ENCODE peak calls at places on chromosomes 1 and 21, in six cellular contexts. One of them, this sample, is unnamed.
A peak's percentile ranks its signal among the peaks of the same experiment; 100 is the strongest.

GRCh38 chr1:6004412-6005123 is 12.3 kb upstream of the NPHP4 start:
- DNase-seq in tibial artery: peak; percentile 33
- DNase-seq in brain microvascular endothelial cell: no peak
- DNase-seq in hepatocyte: no peak
- DNase-seq in SJSA1: no peak
- DNase-seq in ovary: peak; percentile 5
- DNase-seq in this sample: no peak

GRCh38 chr1:155278689-155279160 is 1.5 kb downstream of the HCN3 start:
- DNase-seq in tibial artery: no peak
- DNase-seq in brain microvascular endothelial cell: no peak
- DNase-seq in hepatocyte: no peak
- DNase-seq in SJSA1: no peak
- DNase-seq in ovary: no peak
- DNase-seq in this sample: no peak

GRCh38 chr1:233518344-233518743 is 95.6 kb upstream of the KCNK1 start:
- DNase-seq in tibial artery: no peak
- DNase-seq in brain microvascular endothelial cell: no peak
- DNase-seq in hepatocyte: peak; percentile 44
- DNase-seq in SJSA1: no peak
- DNase-seq in ovary: no peak
- DNase-seq in this sample: no peak

GRCh38 chr1:87398644-87399043 is 70.0 kb downstream of the LMO4 start:
- DNase-seq in tibial artery: no peak
- DNase-seq in brain microvascular endothelial cell: peak; percentile 7
- DNase-seq in hepatocyte: no peak
- DNase-seq in SJSA1: no peak
- DNase-seq in ovary: no peak
- DNase-seq in this sample: peak; percentile 86

GRCh38 chr21:25639922-25640670 is 1.0 kb downstream of the JAM2 start:
- DNase-seq in tibial artery: no peak
- DNase-seq in brain microvascular endothelial cell: no peak
- DNase-seq in hepatocyte: peak; percentile 22
- DNase-seq in SJSA1: no peak
- DNase-seq in ovary: peak; percentile 61
- DNase-seq in this sample: no peak

GRCh38 chr1:153567621-153568366 is 2.1 kb upstream of the S100A2 start:
- DNase-seq in tibial artery: no peak
- DNase-seq in brain microvascular endothelial cell: no peak
- DNase-seq in hepatocyte: peak; percentile 47
- DNase-seq in SJSA1: no peak
- DNase-seq in ovary: no peak
- DNase-seq in this sample: peak; percentile 65

GRCh38 chr1:15584489-15585363 is at the start of gene AGMAT:
- DNase-seq in tibial artery: no peak
- DNase-seq in brain microvascular endothelial cell: peak; percentile 17
- DNase-seq in hepatocyte: peak; percentile 79
- DNase-seq in SJSA1: peak; percentile 73
- DNase-seq in ovary: peak; percentile 66
- DNase-seq in this sample: no peak

GRCh38 chr1:103170608-103171007 is 62.3 kb upstream of the COL11A1 start:
- DNase-seq in tibial artery: no peak
- DNase-seq in brain microvascular endothelial cell: no peak
- DNase-seq in hepatocyte: no peak
- DNase-seq in SJSA1: no peak
- DNase-seq in ovary: no peak
- DNase-seq in this sample: no peak

GRCh38 chr1:238485062-238485905 is 594.6 kb upstream of the ZP4 start:
- DNase-seq in tibial artery: no peak
- DNase-seq in brain microvascular endothelial cell: peak; percentile 94
- DNase-seq in hepatocyte: peak; percentile 69
- DNase-seq in SJSA1: peak; percentile 61
- DNase-seq in ovary: no peak
- DNase-seq in this sample: peak; percentile 13

GRCh38 chr21:8990326-8991087 is 1530.9 kb upstream of the TPTE start:
- DNase-seq in tibial artery: no peak
- DNase-seq in brain microvascular endothelial cell: no peak
- DNase-seq in hepatocyte: no peak
- DNase-seq in SJSA1: no peak
- DNase-seq in ovary: no peak
- DNase-seq in this sample: peak; percentile 58

GRCh38 chr1:236534164-236534651 is 10.4 kb downstream of the LGALS8 start:
- DNase-seq in tibial artery: no peak
- DNase-seq in brain microvascular endothelial cell: peak; percentile 72
- DNase-seq in hepatocyte: no peak
- DNase-seq in SJSA1: no peak
- DNase-seq in ovary: no peak
- DNase-seq in this sample: peak; percentile 78

GRCh38 chr1:58814251-58815068 is 30.6 kb upstream of the JUN start:
- DNase-seq in tibial artery: peak; percentile 77
- DNase-seq in brain microvascular endothelial cell: peak; percentile 52
- DNase-seq in hepatocyte: peak; percentile 74
- DNase-seq in SJSA1: peak; percentile 83
- DNase-seq in ovary: peak; percentile 66
- DNase-seq in this sample: peak; percentile 69

GRCh38 chr1:58815680-58816071 is 31.8 kb upstream of the JUN start:
- DNase-seq in tibial artery: no peak
- DNase-seq in brain microvascular endothelial cell: peak; percentile 26
- DNase-seq in hepatocyte: peak; percentile 72
- DNase-seq in SJSA1: peak; percentile 59
- DNase-seq in ovary: no peak
- DNase-seq in this sample: no peak

GRCh38 chr1:58816747-58817221 is 32.9 kb upstream of the JUN start:
- DNase-seq in tibial artery: no peak
- DNase-seq in brain microvascular endothelial cell: no peak
- DNase-seq in hepatocyte: no peak
- DNase-seq in SJSA1: no peak
- DNase-seq in ovary: no peak
- DNase-seq in this sample: no peak

GRCh38 chr1:58815069-58815679 is 31.3 kb upstream of the JUN start:
- DNase-seq in tibial artery: peak; percentile 96
- DNase-seq in brain microvascular endothelial cell: peak; percentile 94
- DNase-seq in hepatocyte: peak; percentile 89
- DNase-seq in SJSA1: peak; percentile 99
- DNase-seq in ovary: peak; percentile 89
- DNase-seq in this sample: peak; percentile 99

DNA sequence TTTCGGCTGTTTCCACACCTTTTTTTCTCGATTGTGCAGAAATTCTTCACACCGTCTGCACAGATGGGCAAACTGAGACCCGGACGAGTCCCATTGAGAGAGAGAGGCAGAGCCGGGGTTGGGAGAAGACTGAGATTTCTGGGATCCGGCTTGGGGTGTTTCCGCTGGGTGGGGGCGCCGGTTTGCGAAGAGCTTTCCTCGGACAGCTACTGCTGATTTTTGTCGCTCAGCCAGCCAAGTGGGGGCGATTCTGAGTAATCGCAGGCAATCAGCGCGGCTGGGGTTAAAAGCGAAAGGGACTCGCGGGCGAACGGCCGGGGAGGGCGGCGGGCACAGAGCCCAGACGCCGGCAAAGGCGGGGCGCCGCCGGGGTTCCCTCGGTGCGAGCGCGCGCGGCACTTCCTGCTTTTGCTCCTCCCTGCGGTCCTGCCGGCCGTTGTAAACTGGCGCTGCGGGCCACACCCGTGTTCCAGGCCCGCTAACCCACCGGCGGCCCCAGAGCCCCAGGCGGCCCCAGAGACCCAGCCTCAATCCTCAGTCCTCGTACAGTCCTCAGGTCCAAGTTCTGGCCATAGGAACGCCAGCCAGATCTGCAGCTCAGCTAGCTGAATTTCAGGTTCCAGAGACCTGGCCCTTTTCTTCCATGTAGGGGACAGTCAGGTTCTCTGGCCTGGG is 32.4 kb upstream of the JUN start:
- DNase-seq in tibial artery: peak; percentile 95
- DNase-seq in brain microvascular endothelial cell: peak; percentile 87
- DNase-seq in hepatocyte: peak; percentile 94
- DNase-seq in SJSA1: peak; percentile 95
- DNase-seq in ovary: peak; percentile 94
- DNase-seq in this sample: peak; percentile 85
- H3K27ac ChIP-seq in tibial artery: peak overlapping the region; percentile 86
- H3K27ac ChIP-seq in brain microvascular endothelial cell: peak overlapping the region; percentile 77
- H3K27ac ChIP-seq in hepatocyte: peak overlapping the region; percentile 94
- H3K27ac ChIP-seq in SJSA1: peak overlapping the region; percentile 96
- H3K27ac ChIP-seq in ovary: peak overlapping the region; percentile 79
- H3K27ac ChIP-seq in this sample: peak overlapping the region; percentile 79

GRCh38 chr1:199083680-199084079 is 444.8 kb downstream of the PTPRC start:
- DNase-seq in tibial artery: no peak
- DNase-seq in brain microvascular endothelial cell: peak; percentile 51
- DNase-seq in hepatocyte: no peak
- DNase-seq in SJSA1: no peak
- DNase-seq in ovary: no peak
- DNase-seq in this sample: peak; percentile 52
- H3K27me3 ChIP-seq in tibial artery: no peaks in the 10 kb centered on the region
- H3K27me3 ChIP-seq in brain microvascular endothelial cell: no peaks in the 10 kb centered on the region
- H3K27me3 ChIP-seq in hepatocyte: no peaks in the 10 kb centered on the region
- H3K27me3 ChIP-seq in SJSA1: no peaks in the 10 kb centered on the region
- H3K27me3 ChIP-seq in ovary: no peaks in the 10 kb centered on the region
- H3K27me3 ChIP-seq in this sample: no peaks in the 10 kb centered on the region

GRCh38 chr21:38631171-38631570 is 132.9 kb upstream of the ERG start:
- DNase-seq in tibial artery: no peak
- DNase-seq in brain microvascular endothelial cell: peak; percentile 56
- DNase-seq in hepatocyte: no peak
- DNase-seq in SJSA1: no peak
- DNase-seq in ovary: no peak
- DNase-seq in this sample: peak; percentile 94
- H3K4me3 ChIP-seq in tibial artery: peak overlapping the region; percentile 39
- H3K4me3 ChIP-seq in brain microvascular endothelial cell: no peak overlapping the region
- H3K4me3 ChIP-seq in hepatocyte: no peak overlapping the region
- H3K4me3 ChIP-seq in SJSA1: no peak overlapping the region
- H3K4me3 ChIP-seq in ovary: no peak overlapping the region
- H3K4me3 ChIP-seq in this sample: peak overlapping the region; percentile 14

GRCh38 chr1:92876351-92876750 is 44.5 kb downstream of the RPL5 start:
- DNase-seq in tibial artery: no peak
- DNase-seq in brain microvascular endothelial cell: no peak
- DNase-seq in hepatocyte: no peak
- DNase-seq in SJSA1: no peak
- DNase-seq in ovary: no peak
- DNase-seq in this sample: no peak
- H3K27ac ChIP-seq in tibial artery: no peak overlapping the region
- H3K27ac ChIP-seq in brain microvascular endothelial cell: no peak overlapping the region
- H3K27ac ChIP-seq in hepatocyte: no peak overlapping the region
- H3K27ac ChIP-seq in SJSA1: no peak overlapping the region
- H3K27ac ChIP-seq in ovary: no peak overlapping the region
- H3K27ac ChIP-seq in this sample: no peak overlapping the region

GRCh38 chr1:50420283-50420682 is 3.0 kb downstream of the DMRTA2 start:
- DNase-seq in tibial artery: no peak
- DNase-seq in brain microvascular endothelial cell: no peak
- DNase-seq in hepatocyte: no peak
- DNase-seq in SJSA1: no peak
- DNase-seq in ovary: no peak
- DNase-seq in this sample: no peak
- H3K27me3 ChIP-seq in tibial artery: no peaks in the 10 kb centered on the region
- H3K27me3 ChIP-seq in brain microvascular endothelial cell: peaks cover 96% of the 10 kb centered on the region
- H3K27me3 ChIP-seq in hepatocyte: peaks cover 98% of the 10 kb centered on the region
- H3K27me3 ChIP-seq in SJSA1: no peaks in the 10 kb centered on the region
- H3K27me3 ChIP-seq in ovary: peaks cover 21% of the 10 kb centered on the region
- H3K27me3 ChIP-seq in this sample: peaks cover 88% of the 10 kb centered on the region

DNA sequence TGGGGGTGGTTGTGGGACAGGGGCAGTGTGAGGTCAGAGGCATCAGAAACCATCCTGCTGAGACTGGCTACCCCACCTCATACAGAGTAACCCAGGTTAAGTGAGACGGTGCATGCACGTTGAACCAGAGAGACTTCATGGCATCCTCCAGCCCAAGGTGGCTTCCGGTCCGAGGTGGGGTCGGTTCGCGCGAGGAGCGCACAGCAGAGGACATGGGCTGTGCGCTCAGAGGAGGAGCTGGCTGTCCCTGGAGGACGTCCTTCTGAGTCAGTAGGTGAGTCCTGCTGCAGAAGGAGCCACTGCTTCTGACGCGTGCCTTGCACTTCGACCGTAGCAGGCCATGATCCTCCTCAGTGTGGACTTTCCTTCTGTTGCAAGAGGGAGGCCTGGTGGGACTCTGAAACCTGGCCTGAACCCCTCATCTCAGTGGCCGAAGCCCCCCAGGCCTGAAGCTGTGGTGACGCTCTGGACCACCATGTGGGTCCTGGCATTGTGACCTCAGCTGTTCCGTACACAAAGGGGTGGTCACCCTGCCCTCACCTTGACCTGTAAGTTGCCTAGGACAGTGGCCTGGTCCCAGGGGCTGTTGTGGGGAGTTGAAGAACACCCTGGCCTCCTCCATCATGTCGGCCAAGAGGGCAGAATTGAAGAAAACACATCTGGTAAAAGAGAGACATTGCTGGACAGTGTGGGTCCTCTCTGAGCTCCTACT is at the start of gene TEX35:
- DNase-seq in tibial artery: no peak
- DNase-seq in brain microvascular endothelial cell: no peak
- DNase-seq in hepatocyte: no peak
- DNase-seq in SJSA1: no peak
- DNase-seq in ovary: no peak
- DNase-seq in this sample: no peak
- H3K4me3 ChIP-seq in tibial artery: no peak within 1 kb of the TSS
- H3K4me3 ChIP-seq in brain microvascular endothelial cell: no peak within 1 kb of the TSS
- H3K4me3 ChIP-seq in hepatocyte: no peak within 1 kb of the TSS
- H3K4me3 ChIP-seq in SJSA1: no peak within 1 kb of the TSS
- H3K4me3 ChIP-seq in ovary: no peak within 1 kb of the TSS
- H3K4me3 ChIP-seq in this sample: no peak within 1 kb of the TSS

GRCh38 chr1:112939810-112940209 is 16.2 kb downstream of the SLC16A1 start:
- DNase-seq in tibial artery: no peak
- DNase-seq in brain microvascular endothelial cell: no peak
- DNase-seq in hepatocyte: no peak
- DNase-seq in SJSA1: no peak
- DNase-seq in ovary: no peak
- DNase-seq in this sample: no peak

GRCh38 chr1:112937070-112937469 is 18.9 kb downstream of the SLC16A1 start:
- DNase-seq in tibial artery: no peak
- DNase-seq in brain microvascular endothelial cell: no peak
- DNase-seq in hepatocyte: no peak
- DNase-seq in SJSA1: no peak
- DNase-seq in ovary: no peak
- DNase-seq in this sample: peak; percentile 41

GRCh38 chr1:112938188-112938587 is 17.8 kb downstream of the SLC16A1 start:
- DNase-seq in tibial artery: no peak
- DNase-seq in brain microvascular endothelial cell: no peak
- DNase-seq in hepatocyte: no peak
- DNase-seq in SJSA1: no peak
- DNase-seq in ovary: no peak
- DNase-seq in this sample: no peak

GRCh38 chr1:112935474-112936289 is 20.3 kb downstream of the SLC16A1 start:
- DNase-seq in tibial artery: no peak
- DNase-seq in brain microvascular endothelial cell: no peak
- DNase-seq in hepatocyte: no peak
- DNase-seq in SJSA1: no peak
- DNase-seq in ovary: no peak
- DNase-seq in this sample: peak; percentile 77

GRCh38 chr1:112937495-112937894 is 18.5 kb downstream of the SLC16A1 start:
- DNase-seq in tibial artery: no peak
- DNase-seq in brain microvascular endothelial cell: no peak
- DNase-seq in hepatocyte: no peak
- DNase-seq in SJSA1: no peak
- DNase-seq in ovary: no peak
- DNase-seq in this sample: no peak
- H3K27ac ChIP-seq in tibial artery: no peak overlapping the region
- H3K27ac ChIP-seq in brain microvascular endothelial cell: no peak overlapping the region
- H3K27ac ChIP-seq in hepatocyte: no peak overlapping the region
- H3K27ac ChIP-seq in SJSA1: no peak overlapping the region
- H3K27ac ChIP-seq in ovary: no peak overlapping the region
- H3K27ac ChIP-seq in this sample: no peak overlapping the region

This sample was measured in astrocyte.